ENCODE peak calls at places on chromosome 2, in nine cellular contexts. M, Z, E, F, U, Q, D, O and I are unnamed samples. For H3K4me1, the result is how much of the 10 kb centered on the place peaks cover.

GRCh38 chr2:233270951-233271350 is 19.5 kb downstream of the ATG16L1 start:
- DNase-seq in M (no peak), Z (no peak), E (no peak), F (no peak), U (no peak), Q (no peak), D (no peak), O (no peak), I (no peak)

GRCh38 chr2:219766658-219767057 is 139.2 kb downstream of the SLC4A3 start:
- DNase-seq in M (no peak), Z (no peak), E (no peak), F (peak), U (peak), Q (no peak), D (no peak), O (no peak), I (no peak)

GRCh38 chr2:232731470-232731869 is 34.3 kb downstream of the GIGYF2 start:
- DNase-seq in M (no peak), Z (no peak), E (no peak), F (no peak), U (no peak), Q (no peak), D (no peak), O (no peak), I (no peak)

GRCh38 chr2:33529771-33530481 is 53.5 kb downstream of the RASGRP3 start:
- DNase-seq in M (no peak), Z (no peak), E (no peak), F (no peak), U (no peak), Q (no peak), D (peak), O (no peak), I (no peak)

GRCh38 chr2:1183300-1183699 is 230.0 kb upstream of the TPO start:
- DNase-seq in M (peak), Z (no peak), E (no peak), F (no peak), U (no peak), Q (no peak), D (no peak), O (no peak), I (no peak)

GRCh38 chr2:85709385-85709784 is 15.2 kb downstream of the GNLY start:
- DNase-seq in M (no peak), Z (no peak), E (no peak), F (no peak), U (no peak), Q (no peak), D (no peak), O (no peak), I (no peak)

GRCh38 chr2:54720563-54720962 is 2.9 kb upstream of the EML6 start:
- DNase-seq in M (no peak), Z (no peak), E (no peak), F (no peak), U (no peak), Q (no peak), D (no peak), O (no peak), I (no peak)

GRCh38 chr2:230870544-230871360 is 6.0 kb downstream of the ITM2C start:
- DNase-seq in M (no peak), Z (no peak), E (no peak), F (no peak), U (peak), Q (no peak), D (no peak), O (peak), I (peak)

GRCh38 chr2:157318884-157319283 is 6.7 kb downstream of the ERMN start:
- DNase-seq in M (no peak), Z (no peak), E (no peak), F (no peak), U (no peak), Q (no peak), D (no peak), O (no peak), I (no peak)

GRCh38 chr2:192551760-192552159 is 357.0 kb upstream of the TMEFF2 start:
- DNase-seq in M (no peak), Z (no peak), E (no peak), F (no peak), U (no peak), Q (no peak), D (no peak), O (peak), I (no peak)

GRCh38 chr2:129381789-129382188 is 597.7 kb upstream of the RAB6C start:
- DNase-seq in M (no peak), Z (no peak), E (no peak), F (no peak), U (no peak), Q (no peak), D (no peak), O (no peak), I (no peak)

GRCh38 chr2:136008205-136008865 is 22.9 kb upstream of the DARS1 start:
- DNase-seq in M (no peak), Z (peak), E (peak), F (peak), U (peak), Q (no peak), D (no peak), O (no peak), I (peak)

GRCh38 chr2:169189123-169189522 is 119.8 kb downstream of the DHRS9 start:
- DNase-seq in M (no peak), Z (no peak), E (no peak), F (no peak), U (no peak), Q (no peak), D (no peak), O (no peak), I (no peak)

GRCh38 chr2:133885847-133886246 is 317.6 kb upstream of the NCKAP5 start:
- DNase-seq in M (no peak), Z (no peak), E (no peak), F (no peak), U (no peak), Q (no peak), D (no peak), O (no peak), I (no peak)

GRCh38 chr2:42186378-42186777 is 17.2 kb downstream of the EML4 start:
- DNase-seq in M (no peak), Z (no peak), E (no peak), F (no peak), U (no peak), Q (no peak), D (no peak), O (no peak), I (no peak)

GRCh38 chr2:217964255-217964654 is 38.5 kb downstream of the TNS1 start:
- DNase-seq in M (no peak), Z (no peak), E (no peak), F (no peak), U (no peak), Q (peak), D (no peak), O (no peak), I (peak)
- H3K4me1 ChIP-seq in M (under half), Z (under half), E (under half), F (half or more), U (under half), Q (under half), D (under half), O (under half), I (under half)

GRCh38 chr2:9250498-9251153 is 44.0 kb downstream of the ASAP2 start:
- DNase-seq in M (no peak), Z (no peak), E (no peak), F (no peak), U (no peak), Q (no peak), D (no peak), O (no peak), I (no peak)

GRCh38 chr2:9250091-9250490 is 43.5 kb downstream of the ASAP2 start:
- DNase-seq in M (no peak), Z (no peak), E (no peak), F (no peak), U (no peak), Q (no peak), D (no peak), O (no peak), I (no peak)

GRCh38 chr2:9251154-9252001 is 44.8 kb downstream of the ASAP2 start:
- DNase-seq in M (no peak), Z (no peak), E (no peak), F (no peak), U (no peak), Q (no peak), D (no peak), O (no peak), I (no peak)

GRCh38 chr2:9249036-9249800 is 42.6 kb downstream of the ASAP2 start:
- DNase-seq in M (no peak), Z (no peak), E (no peak), F (no peak), U (no peak), Q (no peak), D (no peak), O (no peak), I (peak)

DNA sequence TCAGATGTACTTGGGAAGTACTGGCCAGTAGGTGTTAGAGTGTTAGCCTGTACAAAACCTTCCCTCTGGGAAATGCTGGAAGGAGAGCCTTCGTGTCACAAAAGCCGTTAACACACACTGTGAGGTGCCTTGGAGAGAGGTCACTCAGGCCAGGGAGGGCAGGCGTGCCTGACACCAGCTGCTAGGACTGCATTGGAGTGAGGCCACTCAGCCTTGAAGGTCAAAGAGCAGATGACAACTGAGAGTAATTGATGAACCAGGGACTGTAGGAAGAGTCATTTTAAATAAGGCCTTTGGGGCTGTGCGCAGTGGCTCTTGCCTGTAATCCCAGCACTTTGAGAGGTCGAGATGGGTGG is 45.4 kb downstream of the ASAP2 start:
- DNase-seq in M (no peak), Z (no peak), E (no peak), F (no peak), U (no peak), Q (no peak), D (no peak), O (no peak), I (no peak)
- H3K4me1 ChIP-seq in M (under half), Z (half or more), E (under half), F (half or more), U (under half), Q (under half), D (under half), O (under half), I (under half)

DNA sequence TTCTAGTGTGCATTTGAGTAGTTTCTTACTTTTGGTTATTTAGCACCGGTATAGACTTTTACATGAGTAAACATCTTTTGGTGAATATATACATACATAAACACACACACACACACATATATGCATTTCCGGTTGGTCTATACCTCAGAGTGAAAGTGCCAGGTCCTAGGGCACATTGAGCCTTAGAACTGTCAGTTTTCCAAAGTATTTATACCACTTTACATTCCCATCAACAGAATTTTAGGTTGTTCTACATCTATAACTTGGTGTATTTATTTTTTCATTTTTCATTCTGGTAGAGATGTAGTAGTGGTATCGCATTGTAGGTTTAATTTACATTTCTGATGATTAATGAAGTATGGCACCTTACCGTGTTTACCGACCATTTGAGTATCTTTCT is 22.6 kb downstream of the MMADHC start:
- DNase-seq in M (no peak), Z (no peak), E (no peak), F (no peak), U (no peak), Q (no peak), D (no peak), O (no peak), I (no peak)
- H3K4me1 ChIP-seq in M (under half), Z (under half), E (under half), F (under half), U (under half), Q (under half), D (under half), O (under half), I (under half)

DNA sequence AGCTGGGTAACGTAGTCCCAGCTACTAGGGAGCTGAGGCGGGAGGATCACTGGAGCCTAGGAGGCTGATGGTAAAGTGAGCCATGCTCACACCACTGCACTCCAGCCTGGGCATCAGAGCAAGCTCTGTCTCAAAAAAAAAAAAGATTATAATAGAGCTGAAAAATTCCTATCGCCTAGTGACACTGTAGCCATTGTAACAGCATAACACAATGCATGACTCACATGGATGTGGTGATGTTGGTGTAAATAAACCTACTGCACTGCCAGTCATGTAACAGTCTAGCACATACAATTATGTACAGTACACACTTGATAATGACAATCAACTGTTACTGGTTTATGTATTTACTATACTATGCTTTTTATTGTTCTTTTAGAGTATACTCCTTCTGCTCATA is 39.6 kb downstream of the MGAT4A start:
- DNase-seq in M (no peak), Z (no peak), E (no peak), F (no peak), U (no peak), Q (no peak), D (no peak), O (no peak), I (no peak)
- H3K4me1 ChIP-seq in M (under half), Z (under half), E (half or more), F (under half), U (under half), Q (under half), D (under half), O (under half), I (under half)

DNA sequence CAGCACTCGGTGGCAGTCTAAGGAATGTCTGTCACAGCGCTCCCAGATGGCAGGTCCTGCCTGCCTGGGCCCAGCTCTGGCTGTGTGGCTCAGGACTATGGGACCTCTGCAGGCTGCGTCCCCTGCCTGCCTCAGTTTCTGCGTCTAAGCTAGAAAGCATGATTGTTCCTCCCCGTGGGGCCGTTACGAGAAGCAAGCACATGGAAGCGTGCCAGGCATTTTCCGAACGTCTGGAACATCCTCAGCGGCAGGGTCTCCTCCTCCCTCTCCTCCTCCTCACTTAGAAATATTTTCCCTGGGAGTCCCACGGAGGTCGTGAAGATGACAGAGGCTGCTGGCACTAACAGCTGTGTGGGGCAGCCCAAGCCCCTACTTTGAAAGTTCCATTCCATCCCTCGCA is 43.3 kb downstream of the LRRFIP1 start:
- DNase-seq in M (no peak), Z (no peak), E (no peak), F (no peak), U (peak), Q (no peak), D (no peak), O (no peak), I (peak)
- H3K4me1 ChIP-seq in M (under half), Z (under half), E (under half), F (half or more), U (under half), Q (under half), D (half or more), O (under half), I (under half)

GRCh38 chr2:197889041-197889440 is 84.6 kb downstream of the PLCL1 start:
- DNase-seq in M (no peak), Z (no peak), E (peak), F (no peak), U (no peak), Q (no peak), D (peak), O (peak), I (no peak)

GRCh38 chr2:197884252-197884651 is 79.9 kb downstream of the PLCL1 start:
- DNase-seq in M (no peak), Z (no peak), E (no peak), F (no peak), U (no peak), Q (no peak), D (no peak), O (no peak), I (no peak)

GRCh38 chr2:197888322-197888721 is 83.9 kb downstream of the PLCL1 start:
- DNase-seq in M (no peak), Z (no peak), E (no peak), F (no peak), U (no peak), Q (no peak), D (no peak), O (no peak), I (no peak)

GRCh38 chr2:197883354-197884032 is 79.1 kb downstream of the PLCL1 start:
- DNase-seq in M (no peak), Z (no peak), E (no peak), F (no peak), U (no peak), Q (no peak), D (no peak), O (no peak), I (no peak)

DNA sequence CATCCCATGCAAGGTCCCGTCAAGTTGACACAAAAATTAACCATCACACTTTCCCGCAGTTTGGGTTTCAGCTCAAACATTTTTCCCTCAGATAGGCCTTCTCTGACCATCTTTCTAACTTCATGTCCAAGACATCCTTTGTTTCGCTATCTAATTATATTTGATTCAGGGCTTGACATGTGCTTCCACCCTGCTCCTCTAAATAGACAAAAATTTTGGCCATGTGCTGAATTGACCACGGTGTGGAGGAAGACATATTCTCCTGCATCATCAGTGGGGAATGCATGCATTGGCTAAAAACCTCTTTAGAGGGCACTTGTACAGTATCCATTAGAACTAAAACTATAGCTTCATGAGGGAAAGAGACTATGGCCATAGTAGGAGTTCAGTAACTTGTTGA is 81.2 kb downstream of the PLCL1 start:
- DNase-seq in M (no peak), Z (no peak), E (no peak), F (no peak), U (no peak), Q (no peak), D (no peak), O (no peak), I (no peak)
- H3K4me1 ChIP-seq in M (under half), Z (under half), E (under half), F (half or more), U (under half), Q (under half), D (under half), O (under half), I (under half)

GRCh38 chr2:69097908-69098655 is 85.1 kb downstream of the ANTXR1 start:
- DNase-seq in M (no peak), Z (no peak), E (no peak), F (no peak), U (no peak), Q (no peak), D (no peak), O (no peak), I (no peak)

GRCh38 chr2:69099541-69099940 is 86.6 kb downstream of the ANTXR1 start:
- DNase-seq in M (no peak), Z (no peak), E (no peak), F (no peak), U (no peak), Q (no peak), D (no peak), O (no peak), I (no peak)

GRCh38 chr2:69095246-69095645 is 82.3 kb downstream of the ANTXR1 start:
- DNase-seq in M (no peak), Z (no peak), E (peak), F (no peak), U (no peak), Q (no peak), D (no peak), O (no peak), I (no peak)

GRCh38 chr2:69097148-69097610 is 84.2 kb downstream of the ANTXR1 start:
- DNase-seq in M (no peak), Z (no peak), E (no peak), F (no peak), U (no peak), Q (no peak), D (no peak), O (no peak), I (no peak)

DNA sequence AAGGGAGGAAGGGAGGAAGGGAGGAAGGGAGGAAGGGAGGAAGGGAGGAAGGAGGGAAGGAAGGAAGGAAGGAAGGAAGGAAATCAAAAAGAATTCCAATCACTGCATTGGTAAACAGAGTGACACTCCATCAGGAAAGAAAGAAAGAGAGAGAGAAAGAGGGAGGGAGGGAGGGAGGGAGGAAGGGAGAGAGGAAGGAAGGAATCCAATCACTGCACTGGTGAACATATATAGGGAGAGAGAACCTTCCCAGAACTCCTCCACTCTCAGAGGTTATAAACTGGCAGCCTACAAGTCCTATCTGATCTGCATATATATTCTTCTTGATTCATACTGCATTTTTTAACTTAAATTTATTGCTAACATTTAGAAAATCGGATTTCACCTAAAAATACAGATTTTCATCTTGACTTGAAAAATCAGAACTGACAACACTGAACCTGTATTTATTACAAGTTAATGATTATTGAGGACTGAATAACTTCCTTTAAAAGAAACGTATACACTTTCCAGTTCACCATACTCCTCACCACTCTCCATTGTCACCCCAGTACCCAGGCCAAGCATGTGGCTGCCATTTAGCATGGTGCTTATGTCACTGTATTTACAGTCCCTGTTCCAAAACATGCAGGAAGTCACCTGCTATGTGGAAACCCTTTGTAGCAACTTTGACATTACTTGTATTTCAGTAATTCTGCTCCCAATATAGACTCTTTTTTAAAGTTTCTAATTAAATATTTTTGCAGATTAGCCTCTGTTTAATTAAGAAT is 83.5 kb downstream of the ANTXR1 start:
- DNase-seq in M (no peak), Z (no peak), E (no peak), F (no peak), U (no peak), Q (no peak), D (no peak), O (no peak), I (no peak)
- H3K4me1 ChIP-seq in M (under half), Z (under half), E (under half), F (under half), U (under half), Q (under half), D (under half), O (under half), I (under half)